ENCODE peak calls at places on chromosome 4, in seven cellular contexts. Y, F, I, G, T, U and K are unnamed samples.

GRCh38 chr4:165060938-165061337 is 7.3 kb downstream of the TRIM75 start:
- DNase-seq in Y (no peak), F (no peak), I (peak), G (no peak), T (no peak), U (no peak), K (no peak)

GRCh38 chr4:182449960-182450359 is 206.8 kb downstream of the TENM3 start:
- DNase-seq in Y (no peak), F (no peak), I (no peak), G (no peak), T (no peak), U (no peak), K (no peak)

GRCh38 chr4:165207431-165208321 is at the start of gene KLHL2:
- DNase-seq in Y (peak), F (peak), I (peak), G (peak), T (peak), U (no peak), K (peak)

GRCh38 chr4:83369825-83370639 is 35.4 kb upstream of the HPSE start:
- DNase-seq in Y (no peak), F (peak), I (peak), G (no peak), T (no peak), U (no peak), K (no peak)

GRCh38 chr4:174880001-174880400 is 38.2 kb upstream of the ADAM29 start:
- DNase-seq in Y (no peak), F (no peak), I (no peak), G (no peak), T (no peak), U (no peak), K (no peak)

GRCh38 chr4:14022428-14022827 is 394.9 kb upstream of the BOD1L1 start:
- DNase-seq in Y (no peak), F (peak), I (peak), G (peak), T (peak), U (no peak), K (peak)

GRCh38 chr4:7906171-7906581 is 33.5 kb downstream of the AFAP1 start:
- DNase-seq in Y (no peak), F (no peak), I (peak), G (no peak), T (peak), U (no peak), K (no peak)

GRCh38 chr4:109912706-109913621 is at the start of gene EGF:
- DNase-seq in Y (no peak), F (peak), I (peak), G (peak), T (peak), U (no peak), K (peak)

GRCh38 chr4:138241281-138242075 is 671 bp downstream of the SLC7A11 start:
- DNase-seq in Y (no peak), F (no peak), I (peak), G (peak), T (peak), U (no peak), K (peak)

GRCh38 chr4:8435656-8436121 is 4.8 kb downstream of the ACOX3 start:
- DNase-seq in Y (no peak), F (no peak), I (peak), G (no peak), T (no peak), U (peak), K (no peak)

GRCh38 chr4:41935652-41936021 is 408 bp downstream of the TMEM33 start:
- DNase-seq in Y (no peak), F (no peak), I (peak), G (no peak), T (no peak), U (no peak), K (peak)

DNA sequence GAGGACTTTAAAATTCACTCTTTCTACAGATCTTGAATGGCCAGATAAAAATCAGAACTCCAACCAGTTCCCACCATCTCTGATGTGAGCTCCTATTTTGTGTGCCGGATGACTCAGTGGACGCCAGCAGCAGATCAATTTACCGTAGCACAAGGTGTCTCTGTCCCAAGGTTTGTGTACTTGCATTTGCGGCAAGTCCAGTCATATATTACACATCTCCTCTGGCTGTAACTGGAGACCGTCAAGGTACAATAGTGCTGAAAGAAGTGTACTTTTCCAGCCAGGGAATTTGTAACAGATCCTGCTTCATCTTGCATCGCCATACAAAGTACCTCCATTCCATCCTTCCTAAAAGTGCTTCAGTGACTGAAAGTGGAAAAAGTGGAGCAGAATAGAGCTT is 108.2 kb upstream of the SORBS2 start:
- DNase-seq in Y (no peak), F (no peak), I (peak), G (peak), T (peak), U (no peak), K (no peak)
- H3K4me3 ChIP-seq in Y (no peak), F (no peak), I (no peak), G (no peak), T (no peak), U (no peak), K (no peak)

GRCh38 chr4:100113732-100114131 is 76.5 kb downstream of the DDIT4L start:
- DNase-seq in Y (no peak), F (no peak), I (no peak), G (no peak), T (no peak), U (no peak), K (no peak)

GRCh38 chr4:100117749-100118148 is 72.5 kb downstream of the DDIT4L start:
- DNase-seq in Y (no peak), F (no peak), I (peak), G (no peak), T (no peak), U (no peak), K (no peak)

GRCh38 chr4:100114909-100115308 is 75.4 kb downstream of the DDIT4L start:
- DNase-seq in Y (no peak), F (no peak), I (no peak), G (no peak), T (no peak), U (no peak), K (no peak)

GRCh38 chr4:100118213-100118612 is 72.1 kb downstream of the DDIT4L start:
- DNase-seq in Y (no peak), F (peak), I (no peak), G (no peak), T (no peak), U (no peak), K (no peak)
- H3K4me3 ChIP-seq in Y (no peak), F (no peak), I (no peak), G (no peak), T (no peak), U (no peak), K (no peak)

GRCh38 chr4:158172196-158172557 is 648 bp downstream of the GASK1B start:
- DNase-seq in Y (no peak), F (no peak), I (peak), G (peak), T (peak), U (no peak), K (no peak)
- H3K4me3 ChIP-seq in Y (peak), F (peak), I (peak), G (peak), T (peak), U (no peak), K (peak)

GRCh38 chr4:176875026-176875425 is 82.3 kb upstream of the VEGFC start:
- DNase-seq in Y (no peak), F (no peak), I (no peak), G (peak), T (no peak), U (no peak), K (peak)
- H3K4me3 ChIP-seq in Y (no peak), F (no peak), I (no peak), G (no peak), T (no peak), U (no peak), K (no peak)

DNA sequence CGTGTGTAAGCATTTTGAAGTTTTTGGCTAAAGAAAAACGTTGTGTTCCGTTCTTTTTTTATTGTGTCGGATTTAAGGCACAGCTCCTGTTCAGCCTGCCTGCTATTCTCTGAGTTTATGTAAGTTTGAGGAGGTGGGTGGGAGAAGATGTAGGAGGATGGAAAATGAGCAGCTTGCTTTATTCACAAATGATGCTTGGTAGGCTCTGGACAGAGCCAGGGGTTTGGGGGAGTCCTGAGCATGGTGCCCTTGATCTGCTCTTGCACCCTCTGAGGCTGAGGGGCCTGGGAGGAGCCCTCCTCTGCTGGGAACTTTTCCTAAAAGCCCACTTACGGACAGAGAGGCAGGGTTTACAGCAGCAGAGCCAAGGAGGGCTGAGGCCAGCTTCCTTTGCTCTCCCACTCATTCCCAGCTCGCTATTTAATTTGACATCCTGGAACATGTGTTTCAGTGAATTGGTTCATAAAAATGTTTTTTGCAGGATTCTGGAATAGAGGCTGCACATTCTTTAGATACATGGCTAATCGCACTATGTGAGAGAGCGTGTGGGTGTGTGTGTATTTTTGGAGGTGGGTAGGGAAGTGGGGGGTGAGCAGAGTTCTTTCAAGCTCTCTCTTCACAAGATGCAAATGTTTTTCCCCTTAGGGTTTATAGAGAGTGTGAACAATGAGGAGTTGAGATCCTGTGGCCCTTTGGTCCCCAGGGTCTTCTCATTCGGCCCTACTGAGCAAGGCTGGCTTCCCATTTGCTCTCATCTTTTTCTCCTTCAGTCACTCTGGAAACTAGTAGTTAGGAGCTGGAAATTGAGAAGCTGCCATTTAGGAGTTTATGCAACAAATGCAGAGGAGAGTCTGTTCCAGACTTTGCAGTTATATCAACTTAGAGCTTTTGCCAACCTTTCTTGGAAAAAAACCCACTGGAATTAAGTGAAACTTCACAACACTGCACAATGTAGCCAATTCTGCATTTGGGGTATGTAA is 32.1 kb downstream of the TMEM131L start:
- DNase-seq in Y (no peak), F (peak), I (peak), G (peak), T (peak), U (peak), K (no peak)
- H3K4me3 ChIP-seq in Y (no peak), F (peak), I (no peak), G (no peak), T (no peak), U (peak), K (no peak)

GRCh38 chr4:184028571-184028996 is 123.5 kb downstream of the STOX2 start:
- DNase-seq in Y (no peak), F (no peak), I (no peak), G (no peak), T (no peak), U (no peak), K (peak)
- H3K4me3 ChIP-seq in Y (peak), F (no peak), I (no peak), G (no peak), T (no peak), U (no peak), K (peak)